ENCODE peak calls at places on chromosomes 3 and 15, in eight cellular contexts. K is adrenal gland, Z is body of pancreas, Q is prostate gland, T is suprapubic skin, G is IMR-90, B is esophagus squamous epithelium, V is tibial nerve. E is an unnamed sample.
A peak's percentile ranks its signal among the peaks of the same experiment; 100 is the strongest.

GRCh38 chr3:21839592-21839991 is 88.6 kb upstream of the ZNF385D start:
- DNase-seq in K (no peak), Z (peak; percentile 8), Q (no peak), T (no peak), G (peak; percentile 53), B (no peak), V (peak; percentile 5), E (no peak)

GRCh38 chr3:173739716-173740115 is 342.2 kb downstream of the NLGN1 start:
- DNase-seq in K (no peak), Z (no peak), Q (no peak), T (no peak), G (peak; percentile 31), B (no peak), V (no peak), E (no peak)

GRCh38 chr3:126936853-126937395 is 46.0 kb upstream of the PLXNA1 start:
- DNase-seq in K (no peak), Z (no peak), Q (no peak), T (no peak), G (no peak), B (no peak), V (no peak), E (no peak)

GRCh38 chr15:43776718-43777292 is at the start of gene ELL3:
- DNase-seq in K (peak; percentile 80), Z (peak; percentile 82), Q (peak; percentile 83), T (peak; percentile 88), G (peak; percentile 59), B (no peak), V (peak; percentile 61), E (peak; percentile 91)

GRCh38 chr3:27623085-27623753 is 98.9 kb downstream of the EOMES start:
- DNase-seq in K (no peak), Z (no peak), Q (no peak), T (no peak), G (peak; percentile 28), B (no peak), V (no peak), E (no peak)

GRCh38 chr15:85482896-85483295 is 102.5 kb downstream of the AKAP13 start:
- DNase-seq in K (no peak), Z (peak; percentile 19), Q (no peak), T (no peak), G (peak; percentile 92), B (no peak), V (no peak), E (no peak)

GRCh38 chr3:126472277-126473006 is 3.2 kb downstream of the ZXDC start:
- DNase-seq in K (peak; percentile 92), Z (peak; percentile 87), Q (peak; percentile 80), T (peak; percentile 86), G (peak; percentile 68), B (no peak), V (peak; percentile 78), E (peak; percentile 40)

GRCh38 chr3:126539558-126540250 is 15.7 kb downstream of the CHST13 start:
- DNase-seq in K (peak; percentile 46), Z (no peak), Q (no peak), T (peak; percentile 36), G (no peak), B (no peak), V (no peak), E (peak; percentile 2)

GRCh38 chr15:57570994-57571393 is 20.7 kb upstream of the MYZAP start:
- DNase-seq in K (no peak), Z (no peak), Q (no peak), T (no peak), G (peak; percentile 21), B (no peak), V (no peak), E (no peak)

GRCh38 chr15:75153565-75154248 is 48.0 kb upstream of the C15orf39 start:
- DNase-seq in K (no peak), Z (no peak), Q (no peak), T (no peak), G (no peak), B (no peak), V (no peak), E (no peak)

GRCh38 chr3:11717301-11717700 is 73.6 kb upstream of the VGLL4 start:
- DNase-seq in K (no peak), Z (no peak), Q (no peak), T (no peak), G (peak; percentile 39), B (no peak), V (no peak), E (no peak)

GRCh38 chr15:80437492-80437891 is 33.3 kb downstream of the ARNT2 start:
- DNase-seq in K (no peak), Z (no peak), Q (no peak), T (no peak), G (peak; percentile 37), B (no peak), V (no peak), E (no peak)

GRCh38 chr15:29904731-29905417 is 82.6 kb upstream of the TJP1 start:
- DNase-seq in K (no peak), Z (no peak), Q (no peak), T (no peak), G (peak; percentile 25), B (no peak), V (no peak), E (no peak)

GRCh38 chr3:32797776-32798175 is 20.0 kb upstream of the TRIM71 start:
- DNase-seq in K (no peak), Z (no peak), Q (no peak), T (no peak), G (no peak), B (no peak), V (no peak), E (no peak)

GRCh38 chr3:134326126-134326525 is 48.1 kb downstream of the AMOTL2 start:
- DNase-seq in K (peak; percentile 49), Z (no peak), Q (no peak), T (no peak), G (no peak), B (no peak), V (no peak), E (no peak)

GRCh38 chr3:33315826-33316225 is 38.6 kb downstream of the FBXL2 start:
- DNase-seq in K (no peak), Z (no peak), Q (no peak), T (no peak), G (peak; percentile 73), B (no peak), V (no peak), E (no peak)

GRCh38 chr3:23797490-23797889 is 8.3 kb upstream of the UBE2E1 start:
- DNase-seq in K (no peak), Z (no peak), Q (no peak), T (no peak), G (no peak), B (no peak), V (no peak), E (no peak)

GRCh38 chr3:43207628-43208085 is 78.7 kb upstream of the SNRK start:
- DNase-seq in K (no peak), Z (no peak), Q (no peak), T (no peak), G (peak; percentile 23), B (no peak), V (no peak), E (no peak)

GRCh38 chr3:128560768-128561167 is 67.8 kb upstream of the GATA2 start:
- DNase-seq in K (no peak), Z (no peak), Q (no peak), T (no peak), G (no peak), B (no peak), V (no peak), E (no peak)

GRCh38 chr15:72475674-72476073 is 1.5 kb downstream of the ARIH1 start:
- DNase-seq in K (no peak), Z (no peak), Q (no peak), T (no peak), G (no peak), B (no peak), V (no peak), E (no peak)

GRCh38 chr15:78038585-78039247 is 38.8 kb downstream of the TBC1D2B start:
- DNase-seq in K (no peak), Z (no peak), Q (no peak), T (no peak), G (no peak), B (no peak), V (no peak), E (no peak)
- H3K4me1 ChIP-seq in K (peaks cover 14% of the 10 kb centered on the region), Z (peaks cover 30% of the 10 kb centered on the region), Q (peaks cover 20% of the 10 kb centered on the region), T (peaks cover 63% of the 10 kb centered on the region), G (peaks cover 15% of the 10 kb centered on the region), B (peaks cover 21% of the 10 kb centered on the region), V (no peaks in the 10 kb centered on the region), E (peaks cover 19% of the 10 kb centered on the region)

GRCh38 chr15:88645171-88646087 is 6.6 kb downstream of the ISG20 start:
- DNase-seq in K (peak; percentile 38), Z (no peak), Q (no peak), T (peak; percentile 24), G (no peak), B (no peak), V (no peak), E (no peak)
- TF ChIP-seq POLR2A in K (no peak), Z (no peak), Q (no peak), T (no peak), G (no peak), B (no peak), V (no peak), E (no peak)

DNA sequence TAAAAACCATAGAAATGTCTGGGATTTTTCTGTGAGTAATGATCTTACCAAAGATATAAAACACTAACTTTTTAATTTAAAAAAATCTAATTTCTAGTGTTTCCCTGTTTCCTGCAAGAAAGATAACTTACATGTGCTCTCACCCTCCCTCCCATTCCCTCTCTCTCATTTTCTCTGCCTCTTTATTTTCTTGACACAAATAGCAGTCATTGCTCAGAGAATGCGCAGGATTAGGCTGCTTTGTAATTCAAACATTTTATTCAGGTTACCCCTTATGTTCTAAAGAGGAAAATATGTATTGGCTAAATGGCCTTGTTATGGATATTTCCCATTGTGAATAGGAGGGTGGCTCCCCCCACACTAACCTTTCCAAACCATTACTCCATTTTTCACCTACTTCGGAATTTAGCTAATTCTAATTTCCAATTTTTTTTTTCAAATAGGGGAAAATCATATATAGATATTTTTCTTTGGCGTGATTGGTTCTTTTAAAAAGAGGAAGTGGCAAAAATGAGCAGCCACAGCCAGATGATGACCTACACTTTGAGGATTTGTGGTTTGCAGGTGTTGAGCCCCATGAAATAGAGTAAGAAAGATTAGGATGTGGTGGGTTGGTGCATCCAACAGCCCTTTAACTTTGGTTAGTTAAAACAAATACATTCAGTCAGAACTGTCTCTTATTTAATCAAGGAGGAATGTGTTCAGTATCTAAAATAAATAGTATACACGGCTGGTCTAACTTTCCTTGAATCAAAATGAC is 554.4 kb downstream of the IGSF11 start:
- DNase-seq in K (no peak), Z (no peak), Q (no peak), T (no peak), G (no peak), B (no peak), V (no peak), E (no peak)
- H3K4me1 ChIP-seq in K (no peaks in the 10 kb centered on the region), Z (no peaks in the 10 kb centered on the region), Q (no peaks in the 10 kb centered on the region), T (no peaks in the 10 kb centered on the region), G (no peaks in the 10 kb centered on the region), B (no peaks in the 10 kb centered on the region), V (no peaks in the 10 kb centered on the region), E (no peaks in the 10 kb centered on the region)

DNA sequence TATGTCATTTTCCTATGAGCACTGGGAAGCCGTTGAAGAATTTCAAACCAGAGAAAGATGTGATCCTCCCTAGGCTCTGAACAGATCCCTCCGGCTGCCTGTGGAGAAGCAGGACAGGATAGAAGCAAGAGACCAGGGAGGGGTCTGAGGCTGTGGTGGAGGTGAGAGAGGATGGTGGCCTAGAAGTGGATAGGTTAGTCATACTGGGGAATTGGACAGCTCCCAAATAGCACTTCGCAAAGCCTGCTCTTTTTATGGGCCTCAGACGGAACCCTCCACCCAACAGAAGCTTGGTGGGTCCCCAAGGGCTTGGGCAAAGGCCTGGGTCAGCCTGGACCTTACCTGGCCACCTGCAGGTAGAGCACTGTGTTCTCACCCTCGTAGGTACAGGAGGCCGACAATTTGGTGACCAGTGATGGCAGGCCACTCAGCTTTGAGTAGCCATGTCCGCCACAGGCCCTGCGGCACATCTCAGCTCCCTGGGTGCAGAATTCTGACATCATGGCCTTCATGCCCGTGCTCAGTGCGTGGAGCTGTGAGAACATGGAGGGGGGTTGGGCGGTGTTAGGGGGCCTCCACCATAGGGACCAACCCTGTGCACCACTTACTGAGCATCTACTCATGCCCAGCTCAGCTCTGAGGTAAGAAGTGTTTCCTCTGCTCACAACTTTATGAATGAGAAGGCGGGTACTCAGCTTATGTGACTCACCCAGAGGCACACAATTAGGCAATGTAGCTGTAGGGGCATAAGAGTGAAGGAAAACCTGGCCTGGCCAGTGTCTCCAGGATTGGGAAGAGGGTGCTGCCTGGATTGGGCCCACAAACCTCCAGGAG is 10.6 kb downstream of the ACOX2 start:
- DNase-seq in K (no peak), Z (peak; percentile 28), Q (no peak), T (no peak), G (peak; percentile 94), B (no peak), V (no peak), E (no peak)
- TF ChIP-seq POLR2A in K (no peak), Z (no peak), Q (no peak), T (no peak), G (no peak), B (no peak), V (no peak), E (no peak)

E was measured in transverse colon.